ENCODE peak calls at places on chromosome 14, in six cellular contexts. Y is bronchial epithelial cell, H is cardiac muscle cell, G is suprapubic skin, W is HCT116, B is Karpas-422. Q is an unnamed sample.

GRCh38 chr14:89899917-89900680 is 54.4 kb downstream of the EFCAB11 start:
- DNase-seq in Y (no peak), G (no peak), W (peak), B (peak), H (peak), Q (no peak)

GRCh38 chr14:59998575-59998974 is 78.6 kb downstream of the LRRC9 start:
- DNase-seq in G (no peak), B (no peak), Y (no peak), W (no peak), H (no peak), Q (no peak)

GRCh38 chr14:76872796-76873432 is 46.7 kb downstream of the LRRC74A start:
- DNase-seq in G (no peak), B (peak), W (no peak), Y (peak), H (peak), Q (no peak)

GRCh38 chr14:51825926-51826325 is 34.5 kb upstream of the GNG2 start:
- DNase-seq in H (no peak), Y (no peak), G (no peak), W (no peak), B (peak), Q (no peak)

GRCh38 chr14:59215353-59215752 is 26.9 kb downstream of the DAAM1 start:
- DNase-seq in G (peak), W (no peak), H (peak), B (no peak), Y (no peak), Q (peak)

GRCh38 chr14:61460853-61461611 is 139.7 kb downstream of the PRKCH start:
- DNase-seq in Y (peak), G (no peak), H (peak), W (no peak), B (no peak), Q (no peak)

GRCh38 chr14:63468273-63468672 is 74.9 kb downstream of the PPP2R5E start:
- DNase-seq in H (no peak), B (no peak), G (no peak), Y (peak), W (peak), Q (no peak)

GRCh38 chr14:68806526-68807147 is 13.8 kb upstream of the ZFP36L1 start:
- DNase-seq in H (no peak), B (peak), W (no peak), G (peak), Y (no peak), Q (no peak)

GRCh38 chr14:70292716-70293115 is 66.8 kb downstream of the COX16 start:
- DNase-seq in Y (no peak), W (no peak), B (no peak), H (no peak), G (no peak), Q (no peak)

GRCh38 chr14:101557811-101558738 is 3.2 kb upstream of the DIO3 start:
- DNase-seq in B (no peak), H (peak), W (no peak), G (no peak), Y (no peak), Q (no peak)

GRCh38 chr14:105422695-105423487 is 3.3 kb downstream of the MTA1 start:
- DNase-seq in H (no peak), B (no peak), Y (no peak), W (no peak), G (no peak), Q (no peak)

GRCh38 chr14:35879654-35880249 is 53.6 kb downstream of the BRMS1L start:
- DNase-seq in H (peak), B (peak), Y (peak), W (peak), G (no peak), Q (no peak)

GRCh38 chr14:64541261-64541970 is 875 bp downstream of the HSPA2 start:
- DNase-seq in B (no peak), G (peak), W (no peak), Y (no peak), H (no peak), Q (no peak)

GRCh38 chr14:99619873-99620834 is 16.1 kb upstream of the CCDC85C start:
- DNase-seq in Y (peak), B (no peak), G (no peak), H (peak), W (no peak), Q (no peak)

GRCh38 chr14:36646664-36647416 is 14.8 kb upstream of the PAX9 start:
- DNase-seq in B (no peak), Y (no peak), W (no peak), G (no peak), H (no peak), Q (no peak)

GRCh38 chr14:33812181-33812580 is 138.7 kb downstream of the EGLN3 start:
- DNase-seq in Y (no peak), G (no peak), H (no peak), W (no peak), B (no peak), Q (no peak)

GRCh38 chr14:69554500-69554899 is 20.2 kb downstream of the CCDC177 start:
- DNase-seq in B (no peak), W (no peak), Y (no peak), H (peak), G (no peak), Q (no peak)

GRCh38 chr14:33563492-33563891 is 387.4 kb downstream of the EGLN3 start:
- DNase-seq in G (no peak), Y (peak), W (no peak), H (peak), B (peak), Q (no peak)

GRCh38 chr14:102749393-102749792 is 27.9 kb upstream of the TRAF3 start:
- DNase-seq in G (no peak), B (no peak), Y (no peak), W (no peak), H (no peak), Q (no peak)

GRCh38 chr14:77868552-77869300 is 68.8 kb downstream of the ADCK1 start:
- DNase-seq in G (no peak), Y (no peak), B (no peak), H (no peak), W (no peak), Q (no peak)

GRCh38 chr14:76829650-76830421 is 3.6 kb downstream of the LRRC74A start:
- DNase-seq in H (peak), G (peak), Y (no peak), W (no peak), B (no peak), Q (no peak)

GRCh38 chr14:63178912-63179311 is 25.3 kb upstream of the RHOJ start:
- DNase-seq in G (no peak), H (peak), W (no peak), Y (peak), B (no peak), Q (no peak)

GRCh38 chr14:92473261-92473946 is 40.2 kb upstream of the RIN3 start:
- DNase-seq in H (peak), Y (no peak), B (no peak), W (no peak), G (no peak), Q (peak)

GRCh38 chr14:45048385-45048784 is 35.5 kb upstream of the PRPF39 start:
- DNase-seq in Y (no peak), G (no peak), W (no peak), H (no peak), B (no peak), Q (no peak)

GRCh38 chr14:98945611-98946570 is 326.1 kb downstream of the BCL11B start:
- DNase-seq in W (no peak), H (no peak), B (no peak), Y (no peak), G (peak), Q (no peak)

GRCh38 chr14:53957739-53958138 is 1.1 kb upstream of the BMP4 start:
- DNase-seq in H (no peak), Y (no peak), W (no peak), B (no peak), G (no peak), Q (no peak)

DNA sequence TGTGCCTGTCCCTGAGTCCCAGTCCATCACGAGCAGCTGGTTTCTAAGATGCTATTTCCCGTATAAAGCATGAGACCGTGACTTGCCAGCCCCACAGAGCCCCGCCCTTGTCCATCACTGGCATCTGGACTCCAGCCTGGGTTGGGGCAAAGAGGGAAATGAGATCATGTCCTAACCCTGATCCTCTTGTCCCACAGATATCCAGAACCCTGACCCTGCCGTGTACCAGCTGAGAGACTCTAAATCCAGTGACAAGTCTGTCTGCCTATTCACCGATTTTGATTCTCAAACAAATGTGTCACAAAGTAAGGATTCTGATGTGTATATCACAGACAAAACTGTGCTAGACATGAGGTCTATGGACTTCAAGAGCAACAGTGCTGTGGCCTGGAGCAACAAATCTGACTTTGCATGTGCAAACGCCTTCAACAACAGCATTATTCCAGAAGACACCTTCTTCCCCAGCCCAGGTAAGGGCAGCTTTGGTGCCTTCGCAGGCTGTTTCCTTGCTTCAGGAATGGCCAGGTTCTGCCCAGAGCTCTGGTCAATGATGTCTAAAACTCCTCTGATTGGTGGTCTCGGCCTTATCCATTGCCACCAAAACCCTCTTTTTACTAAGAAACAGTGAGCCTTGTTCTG is 41.6 kb downstream of the DAD1 start:
- DNase-seq in G (no peak), B (no peak), Y (no peak), H (no peak), W (no peak), Q (no peak)
- H3K4me3 ChIP-seq in G (no peak), B (no peak), Y (no peak), H (no peak), W (no peak), Q (no peak)

GRCh38 chr14:104133496-104133895 is 4.9 kb upstream of the KIF26A start:
- DNase-seq in Y (no peak), H (no peak), B (no peak), W (no peak), G (peak), Q (no peak)

GRCh38 chr14:104136472-104137296 is 1.7 kb upstream of the KIF26A start:
- DNase-seq in B (no peak), Y (no peak), H (no peak), G (peak), W (no peak), Q (no peak)

GRCh38 chr14:104134061-104134965 is 4.1 kb upstream of the KIF26A start:
- DNase-seq in B (no peak), W (no peak), Y (no peak), H (no peak), G (peak), Q (no peak)

GRCh38 chr14:104135904-104136471 is 2.4 kb upstream of the KIF26A start:
- DNase-seq in Y (no peak), B (no peak), H (no peak), G (no peak), W (no peak), Q (no peak)

DNA sequence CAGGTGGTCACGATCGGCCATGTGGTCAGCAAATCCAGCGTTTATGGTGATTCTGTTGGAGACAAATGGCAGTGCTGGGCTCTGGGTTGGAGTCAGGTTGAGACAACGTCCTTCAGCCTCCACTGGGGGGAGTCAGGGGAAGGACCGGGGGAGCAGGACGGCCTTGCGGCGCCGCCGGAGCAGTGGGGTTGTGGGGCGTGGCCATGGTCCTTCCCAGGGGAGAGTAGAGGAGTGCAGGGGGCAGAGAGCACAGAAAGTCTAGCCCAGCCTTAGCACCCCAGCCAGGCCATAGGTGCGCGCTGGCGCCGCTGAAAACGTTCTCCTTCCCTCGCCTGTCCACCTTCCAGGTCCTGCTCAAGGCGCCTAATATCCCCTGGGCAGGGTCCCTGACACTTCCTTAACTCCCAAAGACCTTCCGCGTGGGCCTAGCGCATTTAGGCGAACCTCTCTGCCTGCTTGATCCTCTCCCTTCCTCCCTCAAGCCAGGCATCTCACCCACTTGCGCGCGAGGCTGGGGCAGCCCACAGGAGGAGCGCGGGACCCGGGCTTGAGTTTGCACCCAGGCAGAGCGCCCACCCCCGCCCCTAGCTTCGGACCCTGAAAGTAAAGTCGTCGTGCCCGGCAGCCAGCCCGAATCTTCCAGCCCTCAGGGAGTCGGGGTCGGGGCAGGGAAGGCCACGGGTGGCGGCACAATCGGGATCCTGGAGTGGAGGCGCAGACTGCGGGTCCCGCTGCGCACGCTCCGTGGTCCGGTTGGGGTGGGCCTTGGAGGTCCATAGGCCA is 3.1 kb upstream of the KIF26A start:
- DNase-seq in G (peak), Y (peak), B (peak), H (peak), W (no peak), Q (no peak)
- H3K4me3 ChIP-seq in G (no peak), Y (no peak), B (no peak), H (peak), W (no peak), Q (no peak)

DNA sequence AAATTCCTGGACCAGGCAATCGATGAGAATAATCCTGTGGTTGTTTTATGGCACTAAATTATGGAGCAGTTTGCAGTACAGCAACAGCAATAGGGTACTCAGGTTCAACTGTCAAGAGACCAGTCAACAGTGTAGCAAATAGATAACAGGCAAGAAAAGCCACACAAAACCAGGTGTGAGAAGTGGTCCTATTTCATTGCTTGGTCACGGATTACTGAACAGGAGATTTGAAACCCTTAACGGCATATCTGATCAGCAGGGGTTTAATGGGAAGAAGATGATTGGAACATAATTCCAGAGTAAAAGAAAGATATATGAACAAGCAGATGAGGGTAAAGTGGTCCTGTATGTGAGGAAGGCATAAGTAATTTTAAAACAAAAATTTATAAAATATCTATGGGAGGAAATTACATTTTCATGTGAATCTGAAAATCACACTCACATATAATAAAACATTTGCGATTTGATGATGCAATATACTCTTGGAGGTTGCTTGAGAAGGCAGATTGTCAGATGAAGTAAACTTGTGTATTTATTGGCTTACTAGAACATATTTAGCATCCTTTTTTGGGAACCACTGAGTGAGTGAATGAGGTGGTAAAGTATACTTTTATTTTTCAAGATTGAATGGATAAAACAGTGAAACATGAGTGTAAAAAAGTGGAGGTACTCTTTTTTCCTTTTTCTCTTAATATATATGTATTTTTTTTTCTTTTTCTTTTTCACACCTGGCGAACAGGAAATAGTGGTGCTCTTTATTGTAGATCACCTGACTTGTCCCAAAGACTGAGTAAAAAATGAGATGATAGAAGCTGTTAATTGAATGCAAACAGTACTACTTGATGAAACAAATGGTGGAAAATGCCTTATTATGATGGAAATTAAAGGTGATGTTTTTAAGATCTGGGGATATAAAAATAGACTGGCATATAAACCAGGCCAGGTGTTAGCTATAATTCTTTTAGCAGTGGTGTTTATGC is 21.5 kb upstream of the SDR39U1 start:
- DNase-seq in G (no peak), H (no peak), B (no peak), W (no peak), Y (no peak), Q (no peak)
- H3K4me3 ChIP-seq in G (no peak), H (no peak), B (no peak), W (no peak), Y (no peak), Q (no peak)

DNA sequence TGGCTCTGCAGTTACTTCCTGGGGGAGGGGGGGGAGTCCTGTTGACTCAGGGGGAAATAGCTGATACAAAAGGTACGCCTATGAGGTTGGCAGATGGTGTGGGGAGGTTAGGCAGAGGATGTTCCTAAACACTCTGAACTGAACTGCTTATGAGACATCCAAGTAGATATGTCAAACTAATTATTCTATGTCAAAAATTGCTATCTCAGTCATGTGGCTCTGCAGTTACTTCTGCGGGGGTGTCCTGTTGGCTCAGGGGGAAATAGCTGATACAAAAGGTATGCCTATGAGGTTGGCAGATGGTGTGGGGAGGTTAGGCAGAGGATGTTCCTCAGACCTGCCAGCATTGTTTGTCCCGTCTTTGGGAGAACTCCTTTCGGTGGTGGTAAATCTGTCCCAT is 5.1 kb upstream of the VCPKMT start:
- DNase-seq in Y (no peak), G (no peak), H (no peak), B (no peak), W (no peak), Q (no peak)
- H3K4me3 ChIP-seq in Y (no peak), G (no peak), H (no peak), B (no peak), W (no peak), Q (no peak)

GRCh38 chr14:67722293-67722692 is 20.6 kb downstream of the RDH12 start:
- DNase-seq in W (no peak), B (peak), Y (no peak), G (no peak), H (peak), Q (no peak)
- H3K4me3 ChIP-seq in W (no peak), B (no peak), Y (no peak), G (peak), H (no peak), Q (no peak)

GRCh38 chr14:88310457-88310856 is 12.6 kb downstream of the KCNK10 start:
- DNase-seq in G (no peak), H (no peak), W (no peak), B (no peak), Y (no peak), Q (no peak)
- H3K4me3 ChIP-seq in G (no peak), H (no peak), W (no peak), B (no peak), Y (no peak), Q (no peak)

GRCh38 chr14:38120109-38120508 is 87.6 kb upstream of the SSTR1 start:
- DNase-seq in H (no peak), Y (no peak), B (peak), G (no peak), W (no peak), Q (no peak)

GRCh38 chr14:38125484-38125912 is 82.2 kb upstream of the SSTR1 start:
- DNase-seq in H (no peak), Y (no peak), W (no peak), G (no peak), B (peak), Q (no peak)

GRCh38 chr14:38121280-38121679 is 86.4 kb upstream of the SSTR1 start:
- DNase-seq in W (no peak), B (peak), G (no peak), H (no peak), Y (no peak), Q (no peak)

GRCh38 chr14:38124496-38124895 is 83.2 kb upstream of the SSTR1 start:
- DNase-seq in H (no peak), Y (no peak), W (no peak), G (no peak), B (peak), Q (no peak)

DNA sequence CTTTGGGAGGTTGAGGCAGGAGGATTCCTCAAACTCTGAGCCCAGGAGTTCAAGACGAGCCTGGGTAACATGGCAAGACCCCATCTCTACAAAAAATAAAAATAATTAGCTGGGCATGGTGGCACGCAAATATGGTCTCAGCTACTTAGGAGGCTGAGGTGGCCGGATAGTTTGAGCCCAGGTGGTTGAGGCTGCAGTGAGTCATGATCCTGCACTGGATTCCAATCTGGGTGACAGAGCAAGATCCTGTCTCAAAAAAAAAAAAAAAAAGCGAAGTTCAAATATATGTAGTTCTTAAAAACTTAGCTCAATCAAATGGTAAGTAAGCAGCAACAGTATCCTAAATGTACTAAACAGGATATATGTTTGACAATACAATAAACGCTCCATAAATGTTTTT is 85.5 kb upstream of the SSTR1 start:
- DNase-seq in W (no peak), G (no peak), Y (peak), H (no peak), B (peak), Q (no peak)
- H3K4me3 ChIP-seq in W (no peak), G (no peak), Y (no peak), H (no peak), B (no peak), Q (no peak)